ENCODE peak calls at places on chromosomes 1 and 21, in four cellular contexts. One of them, this sample, is unnamed.

GRCh38 chr1:152967201-152967600 is 3.2 kb upstream of the SPRR4 start:
- DNase-seq in AG10803: no peak
- DNase-seq in GM10248: no peak
- DNase-seq in prostate gland: no peak
- DNase-seq in this sample: no peak

GRCh38 chr1:66711420-66711819 is 40.8 kb upstream of the DYNLT5 start:
- DNase-seq in AG10803: peak
- DNase-seq in GM10248: no peak
- DNase-seq in prostate gland: no peak
- DNase-seq in this sample: no peak

GRCh38 chr1:157993179-157994080 is at the start of gene KIRREL1:
- DNase-seq in AG10803: peak
- DNase-seq in GM10248: no peak
- DNase-seq in prostate gland: peak
- DNase-seq in this sample: peak

GRCh38 chr1:209030454-209031167 is 552.9 kb upstream of the CAMK1G start:
- DNase-seq in AG10803: no peak
- DNase-seq in GM10248: no peak
- DNase-seq in prostate gland: no peak
- DNase-seq in this sample: no peak

GRCh38 chr1:42756956-42757891 is 9.6 kb downstream of the P3H1 start:
- DNase-seq in AG10803: peak
- DNase-seq in GM10248: peak
- DNase-seq in prostate gland: no peak
- DNase-seq in this sample: peak

GRCh38 chr1:184745929-184746583 is 8.6 kb downstream of the EDEM3 start:
- DNase-seq in AG10803: no peak
- DNase-seq in GM10248: no peak
- DNase-seq in prostate gland: no peak
- DNase-seq in this sample: no peak

GRCh38 chr1:154759196-154759595 is 110.9 kb downstream of the KCNN3 start:
- DNase-seq in AG10803: no peak
- DNase-seq in GM10248: no peak
- DNase-seq in prostate gland: no peak
- DNase-seq in this sample: no peak

GRCh38 chr1:6730889-6731288 is 29.3 kb upstream of the DNAJC11 start:
- DNase-seq in AG10803: no peak
- DNase-seq in GM10248: no peak
- DNase-seq in prostate gland: no peak
- DNase-seq in this sample: no peak

GRCh38 chr1:246367046-246367445 is 140.0 kb downstream of the SMYD3 start:
- DNase-seq in AG10803: peak
- DNase-seq in GM10248: no peak
- DNase-seq in prostate gland: no peak
- DNase-seq in this sample: no peak

GRCh38 chr1:23727362-23727811 is 15.9 kb upstream of the ELOA start:
- DNase-seq in AG10803: peak
- DNase-seq in GM10248: peak
- DNase-seq in prostate gland: peak
- DNase-seq in this sample: no peak

GRCh38 chr1:219790834-219791615 is 137.3 kb downstream of the SLC30A10 start:
- DNase-seq in AG10803: peak
- DNase-seq in GM10248: no peak
- DNase-seq in prostate gland: no peak
- DNase-seq in this sample: no peak

GRCh38 chr1:171784779-171785178 is 3.3 kb downstream of the METTL13 start:
- DNase-seq in AG10803: no peak
- DNase-seq in GM10248: peak
- DNase-seq in prostate gland: no peak
- DNase-seq in this sample: no peak

GRCh38 chr1:64841330-64842065 is 96.6 kb downstream of the RAVER2 start:
- DNase-seq in AG10803: no peak
- DNase-seq in GM10248: no peak
- DNase-seq in prostate gland: no peak
- DNase-seq in this sample: no peak

GRCh38 chr1:215987092-215987855 is 420.2 kb downstream of the KCTD3 start:
- DNase-seq in AG10803: peak
- DNase-seq in GM10248: no peak
- DNase-seq in prostate gland: no peak
- DNase-seq in this sample: no peak

GRCh38 chr21:44903689-44904088 is 17.0 kb downstream of the ITGB2 start:
- DNase-seq in AG10803: no peak
- DNase-seq in GM10248: no peak
- DNase-seq in prostate gland: no peak
- DNase-seq in this sample: no peak

GRCh38 chr1:27102707-27103468 is 52.0 kb downstream of the SLC9A1 start:
- DNase-seq in AG10803: peak
- DNase-seq in GM10248: peak
- DNase-seq in prostate gland: peak
- DNase-seq in this sample: peak

GRCh38 chr1:99004270-99005141 is at the start of gene PLPPR5:
- DNase-seq in AG10803: peak
- DNase-seq in GM10248: peak
- DNase-seq in prostate gland: no peak
- DNase-seq in this sample: no peak

GRCh38 chr1:93625582-93626327 is 55.9 kb downstream of the BCAR3 start:
- DNase-seq in AG10803: peak
- DNase-seq in GM10248: no peak
- DNase-seq in prostate gland: no peak
- DNase-seq in this sample: peak

GRCh38 chr21:34704119-34704518 is 35.3 kb downstream of the CLIC6 start:
- DNase-seq in AG10803: peak
- DNase-seq in GM10248: no peak
- DNase-seq in prostate gland: peak
- DNase-seq in this sample: peak

GRCh38 chr21:23977971-23978370 is 1629.3 kb downstream of the MRPL39 start:
- DNase-seq in AG10803: no peak
- DNase-seq in GM10248: no peak
- DNase-seq in prostate gland: no peak
- DNase-seq in this sample: no peak

GRCh38 chr1:209853677-209854076 is 25.9 kb downstream of the UTP25 start:
- DNase-seq in AG10803: no peak
- DNase-seq in GM10248: no peak
- DNase-seq in prostate gland: no peak
- DNase-seq in this sample: no peak

GRCh38 chr21:36976882-36977651 is 10.6 kb upstream of the HLCS start:
- DNase-seq in AG10803: peak
- DNase-seq in GM10248: peak
- DNase-seq in prostate gland: peak
- DNase-seq in this sample: peak

GRCh38 chr1:19397217-19397945 is 85.3 kb downstream of the SLC66A1 start:
- DNase-seq in AG10803: peak
- DNase-seq in GM10248: no peak
- DNase-seq in prostate gland: no peak
- DNase-seq in this sample: no peak

GRCh38 chr1:19396280-19396679 is 84.2 kb downstream of the SLC66A1 start:
- DNase-seq in AG10803: no peak
- DNase-seq in GM10248: no peak
- DNase-seq in prostate gland: no peak
- DNase-seq in this sample: no peak

GRCh38 chr1:19392221-19392620 is 80.1 kb downstream of the SLC66A1 start:
- DNase-seq in AG10803: no peak
- DNase-seq in GM10248: no peak
- DNase-seq in prostate gland: no peak
- DNase-seq in this sample: no peak

GRCh38 chr1:19393051-19393450 is 80.9 kb downstream of the SLC66A1 start:
- DNase-seq in AG10803: no peak
- DNase-seq in GM10248: no peak
- DNase-seq in prostate gland: no peak
- DNase-seq in this sample: no peak

DNA sequence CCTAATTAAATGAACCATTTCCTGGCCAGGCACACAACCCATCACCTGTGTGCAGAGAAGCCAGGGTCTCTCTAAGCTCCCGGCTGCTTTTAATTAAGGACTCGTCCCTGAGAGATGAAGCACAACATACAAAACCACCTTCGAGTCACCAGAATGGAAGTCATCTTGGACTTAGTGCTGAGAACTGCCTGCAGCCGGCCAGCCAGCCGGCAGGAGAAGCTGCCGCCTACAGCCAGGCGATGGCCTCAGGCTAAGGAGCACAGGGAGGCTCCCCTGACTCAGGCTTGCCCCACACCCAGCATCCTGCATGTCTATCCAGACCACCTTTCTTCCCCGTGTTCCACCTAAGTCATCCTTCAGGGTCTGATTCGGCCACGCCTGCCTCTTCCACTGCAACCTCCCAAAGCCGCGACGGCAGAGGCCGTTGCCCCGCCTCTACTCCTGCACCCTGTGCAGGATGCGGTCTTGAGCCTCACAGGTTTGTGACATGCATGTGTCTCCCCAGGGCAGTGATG is 83.6 kb downstream of the SLC66A1 start:
- DNase-seq in AG10803: peak
- DNase-seq in GM10248: no peak
- DNase-seq in prostate gland: no peak
- DNase-seq in this sample: peak
- TF ChIP-seq CTCF in AG10803: peak
- TF ChIP-seq CTCF in GM10248: no peak
- TF ChIP-seq CTCF in prostate gland: no peak
- TF ChIP-seq CTCF in this sample: peak

GRCh38 chr1:53636621-53637171 is 102.3 kb downstream of the GLIS1 start:
- DNase-seq in AG10803: no peak
- DNase-seq in GM10248: no peak
- DNase-seq in prostate gland: no peak
- DNase-seq in this sample: no peak
- TF ChIP-seq CTCF in AG10803: no peak
- TF ChIP-seq CTCF in GM10248: no peak
- TF ChIP-seq CTCF in prostate gland: no peak
- TF ChIP-seq CTCF in this sample: no peak

GRCh38 chr1:7808253-7808844 is 24.3 kb downstream of the PER3 start:
- DNase-seq in AG10803: peak
- DNase-seq in GM10248: peak
- DNase-seq in prostate gland: no peak
- DNase-seq in this sample: peak
- TF ChIP-seq CTCF in AG10803: peak
- TF ChIP-seq CTCF in GM10248: peak
- TF ChIP-seq CTCF in prostate gland: no peak
- TF ChIP-seq CTCF in this sample: peak

GRCh38 chr1:229254910-229255541 is 15.9 kb upstream of the RAB4A start:
- DNase-seq in AG10803: peak
- DNase-seq in GM10248: no peak
- DNase-seq in prostate gland: peak
- DNase-seq in this sample: no peak
- TF ChIP-seq CTCF in AG10803: peak
- TF ChIP-seq CTCF in GM10248: peak
- TF ChIP-seq CTCF in prostate gland: no peak
- TF ChIP-seq CTCF in this sample: peak

GRCh38 chr1:19398309-19398760 is 86.2 kb downstream of the SLC66A1 start:
- DNase-seq in AG10803: peak
- DNase-seq in GM10248: no peak
- DNase-seq in prostate gland: no peak
- DNase-seq in this sample: peak
- TF ChIP-seq CTCF in AG10803: peak
- TF ChIP-seq CTCF in GM10248: no peak
- TF ChIP-seq CTCF in prostate gland: no peak
- TF ChIP-seq CTCF in this sample: peak

DNA sequence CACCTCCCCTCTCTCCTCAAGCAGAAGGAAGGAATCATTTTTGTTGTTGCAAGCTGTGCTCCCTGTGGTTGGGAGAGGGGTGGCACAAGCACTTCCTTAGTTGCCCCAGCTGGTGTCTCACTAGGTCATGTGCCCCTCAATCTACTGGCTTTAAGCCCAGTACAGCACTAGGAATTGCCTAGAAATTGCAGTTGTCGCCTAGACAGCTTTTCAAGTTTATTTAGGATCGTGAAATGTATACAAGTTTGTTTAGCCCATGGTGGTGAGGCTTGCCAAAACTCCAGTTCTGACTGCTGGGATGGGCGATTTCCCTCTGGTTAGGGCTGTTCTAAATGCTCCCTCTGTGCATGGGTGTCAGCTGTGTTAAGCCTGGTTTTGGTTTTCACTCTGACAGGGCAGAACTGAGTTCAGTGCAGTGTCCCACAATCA is 126.8 kb upstream of the ZNF644 start:
- DNase-seq in AG10803: no peak
- DNase-seq in GM10248: no peak
- DNase-seq in prostate gland: no peak
- DNase-seq in this sample: no peak
- TF ChIP-seq CTCF in AG10803: no peak
- TF ChIP-seq CTCF in GM10248: no peak
- TF ChIP-seq CTCF in prostate gland: no peak
- TF ChIP-seq CTCF in this sample: no peak

DNA sequence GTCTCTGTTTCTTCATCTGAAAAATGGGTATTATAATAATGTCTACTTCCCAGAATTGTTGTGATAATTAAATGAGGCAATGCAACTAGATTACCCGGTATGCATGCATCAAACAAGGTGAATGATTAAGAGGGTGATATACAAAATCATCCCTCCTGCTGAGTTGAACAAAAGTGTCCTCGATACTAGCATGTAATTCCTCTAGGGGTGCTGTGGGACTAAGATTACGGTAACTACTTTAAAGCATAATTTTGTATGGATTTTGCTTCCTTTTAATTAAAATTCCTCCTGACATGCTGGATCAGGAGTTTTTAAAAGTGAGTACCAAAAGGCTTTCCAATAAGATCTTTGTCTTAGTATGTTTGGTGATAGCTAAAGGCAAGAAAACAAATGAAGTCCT is 98.7 kb upstream of the PRMT6 start:
- DNase-seq in AG10803: no peak
- DNase-seq in GM10248: no peak
- DNase-seq in prostate gland: no peak
- DNase-seq in this sample: no peak
- TF ChIP-seq CTCF in AG10803: no peak
- TF ChIP-seq CTCF in GM10248: peak
- TF ChIP-seq CTCF in prostate gland: no peak
- TF ChIP-seq CTCF in this sample: peak

GRCh38 chr1:217011097-217011496 is 287.9 kb upstream of the ESRRG start:
- DNase-seq in AG10803: no peak
- DNase-seq in GM10248: no peak
- DNase-seq in prostate gland: peak
- DNase-seq in this sample: no peak

GRCh38 chr1:217004776-217005436 is 281.7 kb upstream of the ESRRG start:
- DNase-seq in AG10803: no peak
- DNase-seq in GM10248: no peak
- DNase-seq in prostate gland: no peak
- DNase-seq in this sample: no peak

GRCh38 chr1:217014066-217014465 is 290.8 kb upstream of the ESRRG start:
- DNase-seq in AG10803: no peak
- DNase-seq in GM10248: no peak
- DNase-seq in prostate gland: no peak
- DNase-seq in this sample: no peak

GRCh38 chr1:217009376-217009775 is 286.1 kb upstream of the ESRRG start:
- DNase-seq in AG10803: no peak
- DNase-seq in GM10248: no peak
- DNase-seq in prostate gland: peak
- DNase-seq in this sample: no peak

GRCh38 chr1:217010253-217010652 is 287.0 kb upstream of the ESRRG start:
- DNase-seq in AG10803: no peak
- DNase-seq in GM10248: no peak
- DNase-seq in prostate gland: no peak
- DNase-seq in this sample: no peak
- TF ChIP-seq CTCF in AG10803: no peak
- TF ChIP-seq CTCF in GM10248: no peak
- TF ChIP-seq CTCF in prostate gland: no peak
- TF ChIP-seq CTCF in this sample: no peak

This sample was measured in HFFc6.